ENCODE peak calls at places on chromosomes 3 and 15, in eight cellular contexts. One of them, this sample, is unnamed. For H3K4me1, the result is how much of the 10 kb centered on the place peaks cover.

GRCh38 chr3:99866167-99866810 is 48.6 kb downstream of the CMSS1 start:
- DNase-seq in OCI-LY7: no peak
- DNase-seq in cardiac muscle cell: no peak
- DNase-seq in tibial artery: no peak
- DNase-seq in CD8-positive, alpha-beta memory T cell: peak
- DNase-seq in Peyer's patch: no peak
- DNase-seq in psoas muscle: no peak
- DNase-seq in neural progenitor cell: no peak
- DNase-seq in this sample: no peak

GRCh38 chr3:127791221-127791913 is 30.9 kb downstream of the MGLL start:
- DNase-seq in OCI-LY7: peak
- DNase-seq in cardiac muscle cell: peak
- DNase-seq in tibial artery: no peak
- DNase-seq in CD8-positive, alpha-beta memory T cell: no peak
- DNase-seq in Peyer's patch: peak
- DNase-seq in psoas muscle: no peak
- DNase-seq in neural progenitor cell: peak
- DNase-seq in this sample: no peak

GRCh38 chr3:144343777-144344176 is 372.2 kb downstream of the DIPK2A start:
- DNase-seq in OCI-LY7: no peak
- DNase-seq in cardiac muscle cell: no peak
- DNase-seq in tibial artery: no peak
- DNase-seq in CD8-positive, alpha-beta memory T cell: no peak
- DNase-seq in Peyer's patch: no peak
- DNase-seq in psoas muscle: no peak
- DNase-seq in neural progenitor cell: no peak
- DNase-seq in this sample: no peak

GRCh38 chr3:190125669-190126068 is 5.0 kb upstream of the P3H2 start:
- DNase-seq in OCI-LY7: no peak
- DNase-seq in cardiac muscle cell: no peak
- DNase-seq in tibial artery: no peak
- DNase-seq in CD8-positive, alpha-beta memory T cell: no peak
- DNase-seq in Peyer's patch: no peak
- DNase-seq in psoas muscle: no peak
- DNase-seq in neural progenitor cell: no peak
- DNase-seq in this sample: no peak

GRCh38 chr15:73694419-73694818 is 10.2 kb downstream of the CD276 start:
- DNase-seq in OCI-LY7: no peak
- DNase-seq in cardiac muscle cell: no peak
- DNase-seq in tibial artery: no peak
- DNase-seq in CD8-positive, alpha-beta memory T cell: no peak
- DNase-seq in Peyer's patch: peak
- DNase-seq in psoas muscle: no peak
- DNase-seq in neural progenitor cell: no peak
- DNase-seq in this sample: no peak

GRCh38 chr15:48796930-48797329 is 13.9 kb downstream of the CEP152 start:
- DNase-seq in OCI-LY7: no peak
- DNase-seq in cardiac muscle cell: no peak
- DNase-seq in tibial artery: no peak
- DNase-seq in CD8-positive, alpha-beta memory T cell: no peak
- DNase-seq in Peyer's patch: no peak
- DNase-seq in psoas muscle: no peak
- DNase-seq in neural progenitor cell: no peak
- DNase-seq in this sample: no peak

GRCh38 chr3:110106805-110107204 is 769.5 kb upstream of the DPPA4 start:
- DNase-seq in OCI-LY7: no peak
- DNase-seq in cardiac muscle cell: no peak
- DNase-seq in tibial artery: no peak
- DNase-seq in CD8-positive, alpha-beta memory T cell: no peak
- DNase-seq in Peyer's patch: no peak
- DNase-seq in psoas muscle: no peak
- DNase-seq in neural progenitor cell: no peak
- DNase-seq in this sample: no peak

GRCh38 chr15:101267320-101268104 is 9.8 kb downstream of the SELENOS start:
- DNase-seq in OCI-LY7: no peak
- DNase-seq in cardiac muscle cell: no peak
- DNase-seq in tibial artery: peak
- DNase-seq in CD8-positive, alpha-beta memory T cell: no peak
- DNase-seq in Peyer's patch: no peak
- DNase-seq in psoas muscle: peak
- DNase-seq in neural progenitor cell: no peak
- DNase-seq in this sample: peak

GRCh38 chr3:23567917-23568316 is 237.8 kb upstream of the UBE2E1 start:
- DNase-seq in OCI-LY7: no peak
- DNase-seq in cardiac muscle cell: no peak
- DNase-seq in tibial artery: no peak
- DNase-seq in CD8-positive, alpha-beta memory T cell: no peak
- DNase-seq in Peyer's patch: no peak
- DNase-seq in psoas muscle: no peak
- DNase-seq in neural progenitor cell: no peak
- DNase-seq in this sample: peak

GRCh38 chr3:56985460-56986327 is 74.8 kb upstream of the SPATA12 start:
- DNase-seq in OCI-LY7: peak
- DNase-seq in cardiac muscle cell: no peak
- DNase-seq in tibial artery: no peak
- DNase-seq in CD8-positive, alpha-beta memory T cell: no peak
- DNase-seq in Peyer's patch: no peak
- DNase-seq in psoas muscle: no peak
- DNase-seq in neural progenitor cell: no peak
- DNase-seq in this sample: no peak

GRCh38 chr3:193816656-193817311 is 223.8 kb downstream of the OPA1 start:
- DNase-seq in OCI-LY7: no peak
- DNase-seq in cardiac muscle cell: peak
- DNase-seq in tibial artery: no peak
- DNase-seq in CD8-positive, alpha-beta memory T cell: no peak
- DNase-seq in Peyer's patch: peak
- DNase-seq in psoas muscle: peak
- DNase-seq in neural progenitor cell: peak
- DNase-seq in this sample: no peak

GRCh38 chr3:193815246-193816027 is 222.4 kb downstream of the OPA1 start:
- DNase-seq in OCI-LY7: no peak
- DNase-seq in cardiac muscle cell: no peak
- DNase-seq in tibial artery: no peak
- DNase-seq in CD8-positive, alpha-beta memory T cell: no peak
- DNase-seq in Peyer's patch: no peak
- DNase-seq in psoas muscle: no peak
- DNase-seq in neural progenitor cell: no peak
- DNase-seq in this sample: no peak

GRCh38 chr3:193813506-193813850 is 220.5 kb downstream of the OPA1 start:
- DNase-seq in OCI-LY7: no peak
- DNase-seq in cardiac muscle cell: no peak
- DNase-seq in tibial artery: no peak
- DNase-seq in CD8-positive, alpha-beta memory T cell: no peak
- DNase-seq in Peyer's patch: no peak
- DNase-seq in psoas muscle: no peak
- DNase-seq in neural progenitor cell: no peak
- DNase-seq in this sample: no peak

GRCh38 chr3:193814166-193814565 is 221.2 kb downstream of the OPA1 start:
- DNase-seq in OCI-LY7: no peak
- DNase-seq in cardiac muscle cell: no peak
- DNase-seq in tibial artery: no peak
- DNase-seq in CD8-positive, alpha-beta memory T cell: no peak
- DNase-seq in Peyer's patch: no peak
- DNase-seq in psoas muscle: no peak
- DNase-seq in neural progenitor cell: no peak
- DNase-seq in this sample: no peak

DNA sequence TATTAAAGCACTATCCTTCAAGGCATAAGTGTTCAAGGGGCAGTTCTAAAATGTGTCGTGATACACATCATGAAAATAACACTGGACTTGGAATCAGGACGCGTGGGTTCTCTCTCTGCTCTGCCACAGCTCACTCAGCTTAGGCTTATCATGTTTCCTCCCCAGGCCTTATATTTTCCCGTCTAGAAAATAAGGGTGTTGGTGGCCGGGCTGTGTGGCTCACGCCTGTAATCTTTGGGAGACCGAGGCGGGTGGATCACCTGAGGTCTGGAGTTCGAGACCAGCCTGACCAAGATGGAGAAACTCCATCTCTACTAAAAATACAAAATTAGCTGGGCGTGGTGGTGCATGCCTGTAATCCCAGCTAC is 223.0 kb downstream of the OPA1 start:
- DNase-seq in OCI-LY7: no peak
- DNase-seq in cardiac muscle cell: no peak
- DNase-seq in tibial artery: no peak
- DNase-seq in CD8-positive, alpha-beta memory T cell: no peak
- DNase-seq in Peyer's patch: no peak
- DNase-seq in psoas muscle: no peak
- DNase-seq in neural progenitor cell: no peak
- DNase-seq in this sample: no peak
- H3K4me1 ChIP-seq in OCI-LY7: under half
- H3K4me1 ChIP-seq in cardiac muscle cell: under half
- H3K4me1 ChIP-seq in tibial artery: under half
- H3K4me1 ChIP-seq in CD8-positive, alpha-beta memory T cell: under half
- H3K4me1 ChIP-seq in Peyer's patch: under half
- H3K4me1 ChIP-seq in psoas muscle: under half
- H3K4me1 ChIP-seq in neural progenitor cell: half or more
- H3K4me1 ChIP-seq in this sample: under half

DNA sequence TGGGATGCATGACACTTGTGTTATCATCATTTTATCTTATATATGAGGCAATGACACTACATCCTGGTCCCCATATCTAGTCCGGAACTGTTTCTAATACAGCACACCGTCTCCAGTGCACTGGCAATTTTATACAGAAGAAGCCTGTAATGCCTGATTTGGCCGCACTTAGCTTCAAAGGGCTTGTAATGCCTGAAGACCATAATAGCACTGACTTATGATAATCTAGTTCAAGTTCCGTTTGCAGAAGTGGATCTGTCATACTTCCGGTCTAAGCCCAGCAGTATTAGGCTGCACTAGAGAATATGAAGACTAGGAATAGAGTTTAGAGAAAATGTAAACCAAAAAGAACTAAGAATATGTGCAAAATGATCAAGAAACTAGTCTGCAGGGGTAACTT is 1.3 kb downstream of the BNIP2 start:
- DNase-seq in OCI-LY7: peak
- DNase-seq in cardiac muscle cell: no peak
- DNase-seq in tibial artery: no peak
- DNase-seq in CD8-positive, alpha-beta memory T cell: peak
- DNase-seq in Peyer's patch: no peak
- DNase-seq in psoas muscle: no peak
- DNase-seq in neural progenitor cell: no peak
- DNase-seq in this sample: no peak
- H3K27ac ChIP-seq in OCI-LY7: peak
- H3K27ac ChIP-seq in cardiac muscle cell: peak
- H3K27ac ChIP-seq in tibial artery: peak
- H3K27ac ChIP-seq in CD8-positive, alpha-beta memory T cell: peak
- H3K27ac ChIP-seq in Peyer's patch: peak
- H3K27ac ChIP-seq in psoas muscle: peak
- H3K27ac ChIP-seq in neural progenitor cell: no peak
- H3K27ac ChIP-seq in this sample: peak

GRCh38 chr3:105755121-105755886 is 113.5 kb downstream of the CBLB start:
- DNase-seq in OCI-LY7: no peak
- DNase-seq in cardiac muscle cell: no peak
- DNase-seq in tibial artery: no peak
- DNase-seq in CD8-positive, alpha-beta memory T cell: no peak
- DNase-seq in Peyer's patch: no peak
- DNase-seq in psoas muscle: no peak
- DNase-seq in neural progenitor cell: no peak
- DNase-seq in this sample: no peak

GRCh38 chr3:105747621-105748165 is 121.1 kb downstream of the CBLB start:
- DNase-seq in OCI-LY7: no peak
- DNase-seq in cardiac muscle cell: no peak
- DNase-seq in tibial artery: no peak
- DNase-seq in CD8-positive, alpha-beta memory T cell: no peak
- DNase-seq in Peyer's patch: no peak
- DNase-seq in psoas muscle: no peak
- DNase-seq in neural progenitor cell: no peak
- DNase-seq in this sample: no peak

GRCh38 chr3:105747056-105747455 is 121.8 kb downstream of the CBLB start:
- DNase-seq in OCI-LY7: no peak
- DNase-seq in cardiac muscle cell: no peak
- DNase-seq in tibial artery: no peak
- DNase-seq in CD8-positive, alpha-beta memory T cell: peak
- DNase-seq in Peyer's patch: no peak
- DNase-seq in psoas muscle: no peak
- DNase-seq in neural progenitor cell: no peak
- DNase-seq in this sample: no peak

GRCh38 chr3:105758451-105758850 is 110.4 kb downstream of the CBLB start:
- DNase-seq in OCI-LY7: no peak
- DNase-seq in cardiac muscle cell: no peak
- DNase-seq in tibial artery: no peak
- DNase-seq in CD8-positive, alpha-beta memory T cell: no peak
- DNase-seq in Peyer's patch: no peak
- DNase-seq in psoas muscle: no peak
- DNase-seq in neural progenitor cell: no peak
- DNase-seq in this sample: no peak

DNA sequence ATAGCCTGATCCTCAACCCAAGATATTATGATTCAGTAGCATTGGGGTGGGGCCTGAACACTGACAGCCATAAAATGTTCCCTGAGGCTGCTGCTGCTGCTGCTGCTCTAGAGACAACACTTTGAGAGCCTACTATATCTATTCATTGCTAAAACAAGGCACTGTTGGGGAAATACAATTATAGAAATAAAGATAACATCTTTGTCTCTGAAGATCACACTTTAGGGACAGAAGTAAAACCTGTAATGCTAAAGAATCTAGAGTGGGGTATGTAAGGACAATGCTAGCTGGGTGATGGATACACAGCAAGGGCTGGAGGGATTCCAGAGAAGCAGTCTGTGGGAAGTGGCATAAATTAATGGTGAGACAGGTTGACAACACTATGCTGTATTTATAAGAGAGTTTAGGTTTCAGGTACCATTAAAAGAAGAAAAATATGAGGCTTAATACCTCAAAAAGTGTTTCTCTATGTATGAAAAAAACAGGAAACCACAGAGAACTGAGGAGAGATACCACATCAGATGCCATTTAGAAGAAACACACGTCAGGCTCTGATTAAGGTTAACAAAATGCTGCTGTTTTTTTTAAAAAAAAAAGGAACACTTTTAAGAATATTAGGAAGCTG is 115.9 kb downstream of the CBLB start:
- DNase-seq in OCI-LY7: peak
- DNase-seq in cardiac muscle cell: no peak
- DNase-seq in tibial artery: no peak
- DNase-seq in CD8-positive, alpha-beta memory T cell: peak
- DNase-seq in Peyer's patch: no peak
- DNase-seq in psoas muscle: no peak
- DNase-seq in neural progenitor cell: no peak
- DNase-seq in this sample: no peak
- H3K4me1 ChIP-seq in OCI-LY7: under half
- H3K4me1 ChIP-seq in cardiac muscle cell: under half
- H3K4me1 ChIP-seq in tibial artery: under half
- H3K4me1 ChIP-seq in CD8-positive, alpha-beta memory T cell: half or more
- H3K4me1 ChIP-seq in Peyer's patch: under half
- H3K4me1 ChIP-seq in psoas muscle: under half
- H3K4me1 ChIP-seq in neural progenitor cell: under half
- H3K4me1 ChIP-seq in this sample: under half

DNA sequence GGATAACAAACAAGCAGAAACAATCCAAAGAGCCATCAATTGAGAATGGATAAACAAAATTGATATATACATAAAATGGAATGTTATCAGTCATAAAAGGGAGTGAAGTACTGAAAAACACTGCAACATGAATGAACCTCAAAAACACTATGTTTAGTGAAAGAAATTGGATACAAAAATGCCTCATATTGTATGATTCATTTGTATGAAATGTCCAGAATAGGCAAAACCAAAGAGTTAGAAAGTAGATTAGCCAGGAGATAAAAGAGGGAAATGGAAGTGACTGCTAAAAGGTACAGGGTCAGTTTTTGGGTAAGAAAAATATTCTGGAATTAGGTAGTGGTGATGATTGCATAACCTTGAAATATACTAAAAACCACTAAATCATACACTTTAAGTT is 9.8 kb upstream of the SLC25A36 start:
- DNase-seq in OCI-LY7: no peak
- DNase-seq in cardiac muscle cell: no peak
- DNase-seq in tibial artery: no peak
- DNase-seq in CD8-positive, alpha-beta memory T cell: no peak
- DNase-seq in Peyer's patch: no peak
- DNase-seq in psoas muscle: no peak
- DNase-seq in neural progenitor cell: no peak
- DNase-seq in this sample: no peak
- H3K27ac ChIP-seq in OCI-LY7: no peak
- H3K27ac ChIP-seq in cardiac muscle cell: no peak
- H3K27ac ChIP-seq in tibial artery: no peak
- H3K27ac ChIP-seq in CD8-positive, alpha-beta memory T cell: no peak
- H3K27ac ChIP-seq in Peyer's patch: no peak
- H3K27ac ChIP-seq in psoas muscle: no peak
- H3K27ac ChIP-seq in neural progenitor cell: no peak
- H3K27ac ChIP-seq in this sample: no peak

This sample was measured in ascending aorta.